ENCODE peak calls at places on chromosomes 1 and 21, in six cellular contexts. One of them, this sample, is unnamed.
A peak's percentile ranks its signal among the peaks of the same experiment; 100 is the strongest.

GRCh38 chr1:182279724-182280506 is 111.7 kb downstream of the GLUL start:
- DNase-seq in ovary: no peak
- DNase-seq in tibial artery: no peak
- DNase-seq in CD8-positive, alpha-beta T cell: no peak
- DNase-seq in coronary artery: no peak
- DNase-seq in SK-N-SH: peak; percentile 39
- DNase-seq in this sample: no peak

GRCh38 chr1:161020573-161021167 is at the start of gene F11R:
- DNase-seq in ovary: peak; percentile 60
- DNase-seq in tibial artery: no peak
- DNase-seq in CD8-positive, alpha-beta T cell: peak; percentile 43
- DNase-seq in coronary artery: no peak
- DNase-seq in SK-N-SH: peak; percentile 41
- DNase-seq in this sample: no peak

GRCh38 chr1:228274452-228275153 is 66.8 kb downstream of the OBSCN start:
- DNase-seq in ovary: no peak
- DNase-seq in tibial artery: peak; percentile 63
- DNase-seq in CD8-positive, alpha-beta T cell: no peak
- DNase-seq in coronary artery: peak; percentile 55
- DNase-seq in SK-N-SH: no peak
- DNase-seq in this sample: no peak

GRCh38 chr21:43761886-43762285 is 14.2 kb downstream of the CSTB start:
- DNase-seq in ovary: no peak
- DNase-seq in tibial artery: no peak
- DNase-seq in CD8-positive, alpha-beta T cell: no peak
- DNase-seq in coronary artery: no peak
- DNase-seq in SK-N-SH: no peak
- DNase-seq in this sample: no peak

GRCh38 chr1:72101840-72102632 is 180.3 kb downstream of the NEGR1 start:
- DNase-seq in ovary: no peak
- DNase-seq in tibial artery: no peak
- DNase-seq in CD8-positive, alpha-beta T cell: no peak
- DNase-seq in coronary artery: no peak
- DNase-seq in SK-N-SH: no peak
- DNase-seq in this sample: no peak

GRCh38 chr1:52368383-52369172 is 2.6 kb upstream of the CC2D1B start:
- DNase-seq in ovary: peak; percentile 58
- DNase-seq in tibial artery: no peak
- DNase-seq in CD8-positive, alpha-beta T cell: peak; percentile 68
- DNase-seq in coronary artery: no peak
- DNase-seq in SK-N-SH: peak; percentile 79
- DNase-seq in this sample: peak; percentile 6

GRCh38 chr1:183019860-183020259 is 3.4 kb upstream of the LAMC1 start:
- DNase-seq in ovary: peak; percentile 22
- DNase-seq in tibial artery: no peak
- DNase-seq in CD8-positive, alpha-beta T cell: no peak
- DNase-seq in coronary artery: no peak
- DNase-seq in SK-N-SH: no peak
- DNase-seq in this sample: no peak

GRCh38 chr1:113519561-113519960 is 129.2 kb downstream of the MAGI3 start:
- DNase-seq in ovary: no peak
- DNase-seq in tibial artery: no peak
- DNase-seq in CD8-positive, alpha-beta T cell: no peak
- DNase-seq in coronary artery: no peak
- DNase-seq in SK-N-SH: no peak
- DNase-seq in this sample: peak; percentile 3

GRCh38 chr1:181087400-181087901 is 1.0 kb upstream of the IER5 start:
- DNase-seq in ovary: no peak
- DNase-seq in tibial artery: no peak
- DNase-seq in CD8-positive, alpha-beta T cell: no peak
- DNase-seq in coronary artery: no peak
- DNase-seq in SK-N-SH: no peak
- DNase-seq in this sample: no peak

GRCh38 chr1:24892188-24893153 is 37.6 kb downstream of the RUNX3 start:
- DNase-seq in ovary: no peak
- DNase-seq in tibial artery: peak; percentile 17
- DNase-seq in CD8-positive, alpha-beta T cell: no peak
- DNase-seq in coronary artery: peak; percentile 7
- DNase-seq in SK-N-SH: no peak
- DNase-seq in this sample: no peak

GRCh38 chr21:42513151-42513984 is at the start of gene SLC37A1:
- DNase-seq in ovary: no peak
- DNase-seq in tibial artery: peak; percentile 66
- DNase-seq in CD8-positive, alpha-beta T cell: no peak
- DNase-seq in coronary artery: peak; percentile 75
- DNase-seq in SK-N-SH: peak; percentile 75
- DNase-seq in this sample: no peak

GRCh38 chr1:21317035-21317689 is 26.9 kb upstream of the ECE1 start:
- DNase-seq in ovary: peak; percentile 84
- DNase-seq in tibial artery: peak; percentile 99
- DNase-seq in CD8-positive, alpha-beta T cell: no peak
- DNase-seq in coronary artery: peak; percentile 98
- DNase-seq in SK-N-SH: no peak
- DNase-seq in this sample: no peak

GRCh38 chr21:15064576-15065380 is at the start of gene NRIP1:
- DNase-seq in ovary: peak; percentile 92
- DNase-seq in tibial artery: peak; percentile 94
- DNase-seq in CD8-positive, alpha-beta T cell: peak; percentile 85
- DNase-seq in coronary artery: peak; percentile 92
- DNase-seq in SK-N-SH: peak; percentile 67
- DNase-seq in this sample: no peak

GRCh38 chr1:108852141-108852540 is 4.8 kb downstream of the AKNAD1 start:
- DNase-seq in ovary: no peak
- DNase-seq in tibial artery: no peak
- DNase-seq in CD8-positive, alpha-beta T cell: no peak
- DNase-seq in coronary artery: no peak
- DNase-seq in SK-N-SH: no peak
- DNase-seq in this sample: no peak

GRCh38 chr1:54428838-54429513 is 22.8 kb upstream of the SSBP3 start:
- DNase-seq in ovary: no peak
- DNase-seq in tibial artery: no peak
- DNase-seq in CD8-positive, alpha-beta T cell: no peak
- DNase-seq in coronary artery: no peak
- DNase-seq in SK-N-SH: peak; percentile 63
- DNase-seq in this sample: no peak

GRCh38 chr1:90340604-90341003 is 345.7 kb downstream of the ZNF326 start:
- DNase-seq in ovary: no peak
- DNase-seq in tibial artery: no peak
- DNase-seq in CD8-positive, alpha-beta T cell: no peak
- DNase-seq in coronary artery: no peak
- DNase-seq in SK-N-SH: no peak
- DNase-seq in this sample: no peak

GRCh38 chr1:110060034-110060661 is 10.3 kb downstream of the ALX3 start:
- DNase-seq in ovary: no peak
- DNase-seq in tibial artery: no peak
- DNase-seq in CD8-positive, alpha-beta T cell: peak; percentile 69
- DNase-seq in coronary artery: no peak
- DNase-seq in SK-N-SH: no peak
- DNase-seq in this sample: no peak

GRCh38 chr1:39574646-39575045 is 1.9 kb downstream of the PABPC4 start:
- DNase-seq in ovary: no peak
- DNase-seq in tibial artery: no peak
- DNase-seq in CD8-positive, alpha-beta T cell: no peak
- DNase-seq in coronary artery: no peak
- DNase-seq in SK-N-SH: no peak
- DNase-seq in this sample: no peak

GRCh38 chr21:32240708-32241433 is 38.0 kb downstream of the MIS18A start:
- DNase-seq in ovary: no peak
- DNase-seq in tibial artery: no peak
- DNase-seq in CD8-positive, alpha-beta T cell: no peak
- DNase-seq in coronary artery: no peak
- DNase-seq in SK-N-SH: no peak
- DNase-seq in this sample: no peak

GRCh38 chr1:226617109-226617508 is 68.5 kb downstream of the STUM start:
- DNase-seq in ovary: peak; percentile 0
- DNase-seq in tibial artery: peak; percentile 15
- DNase-seq in CD8-positive, alpha-beta T cell: no peak
- DNase-seq in coronary artery: peak; percentile 46
- DNase-seq in SK-N-SH: no peak
- DNase-seq in this sample: no peak

GRCh38 chr1:181124206-181124825 is 35.8 kb downstream of the IER5 start:
- DNase-seq in ovary: no peak
- DNase-seq in tibial artery: no peak
- DNase-seq in CD8-positive, alpha-beta T cell: no peak
- DNase-seq in coronary artery: no peak
- DNase-seq in SK-N-SH: no peak
- DNase-seq in this sample: no peak

GRCh38 chr1:117932576-117932975 is 3.0 kb downstream of the WDR3 start:
- DNase-seq in ovary: no peak
- DNase-seq in tibial artery: no peak
- DNase-seq in CD8-positive, alpha-beta T cell: no peak
- DNase-seq in coronary artery: no peak
- DNase-seq in SK-N-SH: no peak
- DNase-seq in this sample: no peak

DNA sequence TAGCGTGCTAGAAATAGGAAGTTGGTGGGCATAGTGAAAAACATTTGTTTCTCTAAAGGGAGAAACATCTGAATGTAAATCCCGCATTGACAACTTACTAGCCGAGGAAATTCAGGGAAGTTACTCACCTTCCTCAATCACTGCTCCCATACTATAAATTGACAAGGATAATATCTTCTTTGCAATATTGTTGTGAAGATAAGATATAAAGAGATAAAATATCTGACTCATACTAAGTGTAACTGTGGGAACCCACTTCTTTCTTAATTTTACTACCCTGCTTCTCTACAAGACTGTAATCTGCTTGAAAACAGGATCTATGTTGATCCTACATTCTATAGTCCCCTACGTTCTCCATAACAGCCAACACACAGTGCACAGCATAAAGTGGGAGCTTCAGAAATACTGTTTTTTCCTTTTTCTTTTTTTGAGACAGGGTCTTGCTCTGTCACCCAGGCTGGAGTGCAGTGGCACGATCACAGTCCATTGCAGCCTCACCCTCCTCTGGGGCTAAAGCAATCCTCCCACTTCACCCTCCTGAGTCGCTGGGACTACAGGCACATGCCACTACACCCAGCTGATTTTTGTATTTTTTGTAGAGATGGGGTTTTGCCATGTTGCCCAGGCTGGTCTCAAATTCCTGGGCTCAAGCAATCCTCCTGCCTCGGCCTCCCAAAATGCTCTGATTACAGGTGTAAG is 57.4 kb upstream of the C1orf21 start:
- DNase-seq in ovary: no peak
- DNase-seq in tibial artery: no peak
- DNase-seq in CD8-positive, alpha-beta T cell: no peak
- DNase-seq in coronary artery: no peak
- DNase-seq in SK-N-SH: no peak
- DNase-seq in this sample: no peak
- H3K4me3 ChIP-seq in ovary: no peak overlapping the region
- H3K4me3 ChIP-seq in tibial artery: no peak overlapping the region
- H3K4me3 ChIP-seq in CD8-positive, alpha-beta T cell: no peak overlapping the region
- H3K4me3 ChIP-seq in coronary artery: no peak overlapping the region
- H3K4me3 ChIP-seq in SK-N-SH: no peak overlapping the region
- H3K4me3 ChIP-seq in this sample: no peak overlapping the region

GRCh38 chr1:9593492-9594465 is 5.1 kb downstream of the TMEM201 start:
- DNase-seq in ovary: no peak
- DNase-seq in tibial artery: no peak
- DNase-seq in CD8-positive, alpha-beta T cell: no peak
- DNase-seq in coronary artery: no peak
- DNase-seq in SK-N-SH: peak; percentile 93
- DNase-seq in this sample: no peak
- TF ChIP-seq CTCF in ovary: no peak
- TF ChIP-seq CTCF in tibial artery: no peak
- TF ChIP-seq CTCF in CD8-positive, alpha-beta T cell: no peak
- TF ChIP-seq CTCF in coronary artery: no peak
- TF ChIP-seq CTCF in SK-N-SH: no peak
- TF ChIP-seq CTCF in this sample: no peak

DNA sequence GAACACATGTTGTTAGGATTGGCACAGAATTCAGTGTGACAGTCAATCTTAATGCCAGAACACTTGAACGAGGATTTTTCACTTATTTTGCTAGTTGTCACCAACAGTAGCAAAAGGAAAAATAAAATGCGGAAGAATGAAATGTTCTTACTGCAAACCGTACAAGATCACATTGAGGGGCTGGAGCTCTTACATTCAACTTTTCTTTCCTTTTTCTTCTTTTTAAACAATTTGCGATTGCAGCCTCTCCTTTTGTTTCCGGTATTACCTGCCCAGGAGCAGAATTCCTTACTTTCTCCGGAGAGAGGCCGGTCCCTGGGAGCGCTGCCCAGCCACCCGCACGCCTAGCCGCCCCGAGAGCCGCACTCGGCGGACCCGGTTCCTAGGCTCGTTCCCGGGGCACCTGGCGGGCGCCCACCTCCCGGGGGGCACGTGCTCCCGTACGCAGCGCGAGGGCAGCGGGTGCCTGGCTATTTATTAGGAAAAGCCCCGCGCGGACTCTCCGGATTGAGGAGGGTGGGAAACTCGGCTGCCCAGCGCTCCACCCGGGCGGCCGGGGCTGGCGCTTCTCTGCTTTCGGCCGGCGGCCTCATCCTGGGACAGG is 1.2 kb upstream of the CAMTA1 start:
- DNase-seq in ovary: no peak
- DNase-seq in tibial artery: no peak
- DNase-seq in CD8-positive, alpha-beta T cell: peak; percentile 23
- DNase-seq in coronary artery: no peak
- DNase-seq in SK-N-SH: no peak
- DNase-seq in this sample: no peak
- H3K4me3 ChIP-seq in ovary: peak overlapping the region; percentile 77
- H3K4me3 ChIP-seq in tibial artery: peak overlapping the region; percentile 81
- H3K4me3 ChIP-seq in CD8-positive, alpha-beta T cell: peak overlapping the region; percentile 80
- H3K4me3 ChIP-seq in coronary artery: peak overlapping the region; percentile 92
- H3K4me3 ChIP-seq in SK-N-SH: peak overlapping the region; percentile 84
- H3K4me3 ChIP-seq in this sample: peak overlapping the region; percentile 85

DNA sequence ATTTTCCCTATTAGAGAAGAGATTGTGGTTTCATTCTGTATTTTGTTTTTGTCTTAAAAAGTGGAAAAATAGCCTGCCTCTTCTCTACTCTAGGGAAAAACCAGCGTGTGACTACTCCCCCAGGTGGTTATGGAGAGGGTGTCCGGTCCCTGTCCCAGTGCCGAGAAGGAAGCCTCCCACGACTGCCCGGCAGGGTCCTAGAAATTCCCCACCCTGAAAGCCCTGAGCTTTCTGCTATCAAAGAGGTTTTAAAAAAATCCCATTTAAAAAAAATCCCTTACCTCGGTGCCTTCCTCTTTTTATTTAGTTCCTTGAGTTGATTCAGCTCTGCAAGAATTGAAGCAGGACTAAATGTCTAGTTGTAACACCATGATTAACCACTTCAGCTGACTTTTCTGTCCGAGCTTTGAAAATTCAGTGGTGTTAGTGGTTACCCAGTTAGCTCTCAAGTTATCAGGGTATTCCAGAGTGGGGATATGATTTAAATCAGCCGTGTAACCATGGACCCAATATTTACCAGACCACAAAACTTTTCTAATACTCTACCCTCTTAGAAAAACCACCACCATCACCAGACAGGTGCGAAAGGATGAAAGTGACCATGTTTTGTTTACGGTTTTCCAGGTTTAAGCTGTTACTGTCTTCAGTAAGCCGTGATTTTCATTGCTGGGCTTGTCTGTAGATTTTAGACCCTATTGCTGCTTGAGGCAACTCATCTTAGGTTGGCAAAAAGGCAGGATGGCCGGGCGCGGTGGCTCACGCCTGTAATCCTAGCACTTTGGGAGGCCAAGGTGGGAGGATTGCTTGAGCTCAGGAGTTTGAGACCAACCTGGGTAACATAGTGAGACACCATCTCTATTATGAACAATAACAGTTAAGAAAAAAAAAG is 34.9 kb upstream of the TDRD10 start:
- DNase-seq in ovary: peak; percentile 43
- DNase-seq in tibial artery: peak; percentile 38
- DNase-seq in CD8-positive, alpha-beta T cell: no peak
- DNase-seq in coronary artery: no peak
- DNase-seq in SK-N-SH: no peak
- DNase-seq in this sample: no peak
- TF ChIP-seq CTCF in ovary: peak; percentile 28
- TF ChIP-seq CTCF in tibial artery: peak; percentile 9
- TF ChIP-seq CTCF in CD8-positive, alpha-beta T cell: no peak
- TF ChIP-seq CTCF in coronary artery: no peak
- TF ChIP-seq CTCF in SK-N-SH: peak; percentile 22
- TF ChIP-seq CTCF in this sample: no peak

This sample was measured in epithelial cell of proximal tubule.